ENCODE peak calls at places on chromosomes 4 and X, in five cellular contexts. H is A549, X is HepG2, Q is GM23338, R is K562. P is an unnamed sample.

GRCh38 chr4:140743194-140743931 is 12.8 kb downstream of the TBC1D9 start:
- DNase-seq in H (no peak), R (no peak), Q (peak), X (peak), P (peak)

GRCh38 chrX:151970661-151971060 is 3.8 kb downstream of the GABRE start:
- DNase-seq in X (peak), H (peak), R (no peak), Q (no peak), P (no peak)

GRCh38 chr4:58760737-58761136 is 1650.6 kb upstream of the IGFBP7 start:
- DNase-seq in Q (no peak), R (no peak), X (no peak), H (no peak), P (no peak)

GRCh38 chrX:45322382-45322781 is 121.7 kb upstream of the DIPK2B start:
- DNase-seq in H (peak), X (peak), Q (peak), R (peak), P (no peak)

GRCh38 chr4:1232661-1233621 is 16.0 kb downstream of the CTBP1 start:
- DNase-seq in R (no peak), Q (peak), X (no peak), H (no peak), P (no peak)

GRCh38 chrX:12128017-12128416 is 10.3 kb upstream of the FRMPD4 start:
- DNase-seq in R (no peak), X (no peak), H (no peak), Q (no peak), P (no peak)

GRCh38 chrX:36978886-36979285 is 29.3 kb upstream of the FAM47C start:
- DNase-seq in Q (no peak), R (no peak), H (no peak), X (no peak), P (no peak)

GRCh38 chrX:133085785-133086184 is 11.1 kb downstream of the USP26 start:
- DNase-seq in R (no peak), X (no peak), H (no peak), Q (no peak), P (no peak)

GRCh38 chr4:107196312-107196711 is 160.2 kb upstream of the DKK2 start:
- DNase-seq in R (no peak), Q (no peak), H (no peak), X (no peak), P (no peak)

GRCh38 chrX:154458116-154458953 is at the start of gene PLXNA3:
- DNase-seq in R (peak), H (no peak), Q (peak), X (no peak), P (no peak)

GRCh38 chr4:73211968-73212367 is 46.6 kb downstream of the ANKRD17 start:
- DNase-seq in Q (no peak), R (no peak), X (no peak), H (no peak), P (no peak)

GRCh38 chr4:72846280-72847111 is 223.0 kb downstream of the COX18 start:
- DNase-seq in Q (peak), X (peak), R (peak), H (no peak), P (no peak)

GRCh38 chr4:86089924-86090323 is 269.9 kb downstream of the MAPK10 start:
- DNase-seq in X (no peak), H (no peak), R (peak), Q (peak), P (no peak)

GRCh38 chrX:2457289-2458133 is 43.3 kb downstream of the DHRSX start:
- DNase-seq in R (peak), H (no peak), Q (peak), X (no peak), P (no peak)

GRCh38 chr4:118816538-118817177 is 19.3 kb downstream of the SEC24D start:
- DNase-seq in X (no peak), R (no peak), Q (no peak), H (no peak), P (no peak)

GRCh38 chrX:135477576-135477975 is 42.9 kb upstream of the INTS6L start:
- DNase-seq in Q (peak), X (peak), H (peak), R (peak), P (no peak)

GRCh38 chrX:133923113-133923512 is 62.3 kb downstream of the GPC3 start:
- DNase-seq in Q (no peak), X (no peak), R (no peak), H (no peak), P (no peak)

DNA sequence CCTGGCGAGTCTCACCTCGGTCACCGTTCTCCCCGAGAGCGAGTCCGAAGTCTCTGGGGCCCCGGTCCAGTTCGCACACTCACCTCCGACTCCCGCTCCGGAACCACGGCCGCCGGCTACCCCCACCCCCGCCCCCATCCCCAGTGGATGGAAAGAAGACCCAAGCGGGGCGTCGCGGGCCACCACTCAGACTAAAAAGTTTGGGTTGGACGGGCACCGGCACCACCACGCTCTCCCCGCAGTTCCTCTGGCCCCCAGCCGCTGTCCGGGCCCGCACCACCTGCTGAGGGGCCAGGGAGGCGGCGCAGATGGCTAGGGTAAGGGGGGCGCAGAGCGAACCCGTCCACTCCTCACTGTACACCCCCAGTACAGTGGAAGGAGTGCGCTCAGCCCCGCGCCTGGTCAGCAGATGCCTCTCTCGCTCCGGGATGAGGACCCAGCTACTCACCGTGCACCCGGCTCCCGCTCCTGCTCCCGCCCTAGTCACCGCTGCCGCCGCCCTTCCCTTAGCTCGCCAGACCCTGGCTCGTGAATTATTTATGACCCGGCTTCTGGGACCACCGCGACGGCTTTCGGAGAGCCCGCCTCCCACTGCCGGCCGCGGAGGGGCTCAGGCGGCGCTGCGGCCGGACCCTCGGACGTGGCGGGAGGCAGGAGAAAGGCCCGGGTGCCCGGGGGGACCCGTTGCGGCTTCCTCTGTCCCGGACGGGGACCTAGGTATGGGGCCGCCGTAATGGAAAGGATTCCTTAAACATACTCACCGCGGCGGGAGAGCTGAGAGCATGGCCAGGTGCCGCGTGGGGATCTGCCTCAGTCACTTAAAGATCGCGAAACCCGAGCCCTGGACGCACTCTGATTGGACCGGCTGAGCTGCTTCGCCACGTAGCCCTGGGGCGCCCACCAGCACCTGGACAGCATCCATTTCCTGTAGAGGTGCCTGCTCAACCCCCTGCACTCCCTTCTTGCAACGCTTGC is at the start of gene PROM1:
- DNase-seq in Q (peak), H (no peak), R (no peak), X (peak), P (no peak)
- TF ChIP-seq JUNB in Q (no peak), H (no peak), R (no peak), X (no peak), P (no peak)

GRCh38 chrX:24334473-24334872 is 20.6 kb upstream of the SUPT20HL2 start:
- DNase-seq in Q (no peak), X (no peak), R (no peak), H (no peak), P (no peak)
- TF ChIP-seq JUNB in Q (no peak), X (no peak), R (no peak), H (no peak), P (no peak)

GRCh38 chr4:93184093-93184492 is 644.5 kb upstream of the ATOH1 start:
- DNase-seq in X (no peak), H (no peak), R (no peak), Q (no peak), P (no peak)
- TF ChIP-seq JUNB in X (no peak), H (no peak), R (no peak), Q (no peak), P (no peak)

DNA sequence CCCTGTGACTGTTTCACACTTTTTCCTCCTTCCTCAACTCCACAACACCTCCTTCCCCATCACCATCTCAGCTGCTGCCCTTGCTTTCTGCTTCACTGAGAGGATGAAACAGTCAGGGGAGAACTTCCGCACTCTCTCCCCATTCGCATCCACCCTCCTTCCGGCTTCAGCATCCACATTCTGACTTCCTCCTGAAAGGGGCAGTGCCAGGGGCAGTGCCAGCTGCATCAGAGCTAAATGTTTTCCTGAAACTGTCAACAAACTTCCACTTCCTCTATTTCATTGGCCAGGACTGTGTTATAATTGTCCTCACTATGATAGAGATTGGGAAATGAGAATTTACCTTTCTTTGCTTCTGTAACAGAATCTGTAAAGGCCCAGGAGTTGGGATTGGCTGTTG is 18.2 kb upstream of the RASL11B start:
- DNase-seq in H (no peak), Q (no peak), R (no peak), X (no peak), P (no peak)
- TF ChIP-seq JUNB in H (no peak), Q (no peak), R (no peak), X (no peak), P (no peak)

DNA sequence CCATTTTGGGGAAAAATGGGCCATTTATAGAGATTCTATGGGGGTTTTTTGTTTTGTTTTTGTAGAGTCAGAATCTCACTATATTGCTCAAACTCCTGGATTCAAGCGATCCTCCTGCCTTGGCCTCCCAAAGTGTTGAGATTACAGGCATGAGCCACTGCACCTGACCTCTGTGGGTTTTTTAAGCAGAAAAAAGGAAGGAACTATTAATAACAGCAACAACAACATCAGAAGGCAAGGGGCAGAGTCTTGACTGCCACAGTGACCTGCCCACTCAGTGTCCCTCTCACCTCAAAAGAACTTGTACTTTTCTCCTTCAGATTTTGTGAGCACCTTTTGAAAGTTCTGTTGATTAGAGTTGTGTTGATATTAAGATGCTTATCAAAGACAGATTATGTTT is 48.1 kb downstream of the FNIP2 start:
- DNase-seq in X (no peak), R (no peak), H (no peak), Q (no peak), P (no peak)
- TF ChIP-seq JUNB in X (no peak), R (no peak), H (no peak), Q (no peak), P (no peak)

GRCh38 chrX:120512627-120513026 is 43.5 kb upstream of the LAMP2 start:
- DNase-seq in H (no peak), Q (no peak), X (peak), R (no peak), P (no peak)
- TF ChIP-seq JUNB in H (no peak), Q (no peak), X (no peak), R (no peak), P (no peak)